ENCODE peak calls at places on chromosome 22, in six cellular contexts. Y, T, P, A, V and H are unnamed samples.

GRCh38 chr22:22748297-22748743 is 103.9 kb downstream of the GGTLC2 start:
- DNase-seq in A (no peak), Y (peak), P (peak), V (peak), T (no peak), H (peak)

GRCh38 chr22:31343235-31344191 is 2.6 kb downstream of the PATZ1 start:
- DNase-seq in V (no peak), P (peak), Y (peak), T (peak), A (peak), H (no peak)

GRCh38 chr22:31122532-31123291 is at the start of gene INPP5J:
- DNase-seq in T (peak), P (peak), V (no peak), Y (peak), A (peak), H (no peak)

GRCh38 chr22:19986410-19987341 is 29.9 kb downstream of the ARVCF start:
- DNase-seq in P (peak), Y (peak), V (peak), A (peak), T (peak), H (peak)

GRCh38 chr22:40653361-40653760 is 16.8 kb upstream of the MRTFA start:
- DNase-seq in T (no peak), A (no peak), P (no peak), V (no peak), Y (no peak), H (no peak)

GRCh38 chr22:28951969-28952521 is 68.7 kb downstream of the ZNRF3 start:
- DNase-seq in P (peak), V (no peak), T (no peak), Y (no peak), A (no peak), H (no peak)

GRCh38 chr22:30474683-30475424 is 3.0 kb upstream of the SEC14L3 start:
- DNase-seq in T (no peak), V (no peak), Y (no peak), A (no peak), P (peak), H (no peak)

GRCh38 chr22:42692239-42693054 is 28.2 kb downstream of the A4GALT start:
- DNase-seq in A (no peak), V (no peak), Y (no peak), P (peak), T (no peak), H (no peak)

GRCh38 chr22:33746501-33746928 is 173.8 kb downstream of the LARGE1 start:
- DNase-seq in Y (no peak), P (no peak), A (peak), T (no peak), V (no peak), H (no peak)

GRCh38 chr22:29157759-29158535 is 47.7 kb upstream of the EMID1 start:
- DNase-seq in A (peak), P (peak), Y (no peak), V (no peak), T (no peak), H (no peak)

GRCh38 chr22:46366801-46367706 is 31.5 kb downstream of the TRMU start:
- DNase-seq in A (no peak), T (no peak), V (no peak), Y (no peak), P (no peak), H (peak)

GRCh38 chr22:17077255-17077654 is 7.5 kb upstream of the IL17RA start:
- DNase-seq in P (no peak), T (no peak), Y (no peak), V (peak), A (no peak), H (no peak)

GRCh38 chr22:27554106-27554814 is 247.3 kb downstream of the MN1 start:
- DNase-seq in V (no peak), T (no peak), A (no peak), Y (no peak), P (no peak), H (no peak)

GRCh38 chr22:46397514-46397913 is 62.0 kb downstream of the TRMU start:
- DNase-seq in A (no peak), Y (no peak), P (no peak), T (no peak), V (no peak), H (no peak)

GRCh38 chr22:41247703-41248102 is 7.0 kb upstream of the CHADL start:
- DNase-seq in P (no peak), T (peak), V (no peak), A (no peak), Y (peak), H (no peak)

GRCh38 chr22:39920134-39920743 is 19.4 kb downstream of the GRAP2 start:
- DNase-seq in T (no peak), Y (no peak), A (no peak), P (no peak), V (no peak), H (no peak)

GRCh38 chr22:26322179-26322905 is 106.7 kb upstream of the ASPHD2 start:
- DNase-seq in T (no peak), A (no peak), Y (no peak), V (peak), P (no peak), H (no peak)
- H3K27ac ChIP-seq in T (peak), A (no peak), Y (peak), V (no peak), P (no peak), H (no peak)

GRCh38 chr22:25939384-25939783 is 197.4 kb downstream of the MYO18B start:
- DNase-seq in Y (no peak), P (no peak), A (no peak), V (no peak), T (no peak), H (no peak)

GRCh38 chr22:25942126-25942988 is 200.4 kb downstream of the MYO18B start:
- DNase-seq in V (no peak), T (no peak), A (no peak), Y (peak), P (no peak), H (no peak)

GRCh38 chr22:25942989-25943411 is 201.0 kb downstream of the MYO18B start:
- DNase-seq in V (no peak), T (peak), Y (peak), P (no peak), A (no peak), H (no peak)

GRCh38 chr22:25941365-25941960 is 199.5 kb downstream of the MYO18B start:
- DNase-seq in Y (no peak), P (no peak), A (no peak), V (no peak), T (no peak), H (no peak)

DNA sequence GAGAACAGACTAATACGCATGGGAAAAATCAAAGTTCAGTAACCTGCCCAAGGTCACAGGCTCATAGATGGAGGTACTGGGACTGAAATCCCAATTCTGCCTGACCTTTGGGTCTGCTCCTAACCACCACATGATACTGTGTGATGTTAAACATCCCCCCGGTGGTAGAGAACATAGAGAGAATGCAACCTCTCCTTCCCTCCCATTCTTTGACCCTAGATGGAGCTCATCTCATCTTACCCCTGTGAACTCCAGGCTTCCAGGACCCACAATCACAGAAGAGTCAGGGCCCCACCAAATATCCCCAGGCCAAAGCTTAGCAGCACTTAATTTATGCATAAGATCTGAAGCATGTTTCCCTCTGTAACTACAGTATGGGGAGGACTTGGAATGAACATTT is 198.5 kb downstream of the MYO18B start:
- DNase-seq in Y (no peak), A (no peak), P (no peak), T (no peak), V (no peak), H (no peak)
- TF ChIP-seq CTCF in Y (no peak), A (no peak), P (no peak), T (no peak), V (no peak), H (no peak)

GRCh38 chr22:43955040-43955882 is at the start of gene SAMM50:
- DNase-seq in A (peak), Y (peak), T (peak), P (peak), V (peak), H (peak)

GRCh38 chr22:43956805-43957463 is 1.7 kb downstream of the SAMM50 start:
- DNase-seq in Y (peak), A (peak), V (no peak), T (no peak), P (peak), H (no peak)

GRCh38 chr22:43957871-43958270 is 2.6 kb downstream of the SAMM50 start:
- DNase-seq in T (no peak), A (peak), V (no peak), Y (peak), P (no peak), H (no peak)

GRCh38 chr22:43955883-43956286 is 643 bp downstream of the SAMM50 start:
- DNase-seq in Y (no peak), P (peak), A (no peak), V (no peak), T (no peak), H (no peak)

GRCh38 chr22:43956383-43956782 is 1.1 kb downstream of the SAMM50 start:
- DNase-seq in P (no peak), Y (no peak), A (no peak), T (no peak), V (no peak), H (no peak)
- H3K27ac ChIP-seq in P (peak), Y (peak), A (no peak), T (peak), V (no peak), H (no peak)

GRCh38 chr22:49977578-49977977 is 17.0 kb downstream of the PIM3 start:
- DNase-seq in A (peak), P (no peak), V (no peak), Y (no peak), T (no peak), H (no peak)

GRCh38 chr22:49986325-49986724 is 25.8 kb downstream of the PIM3 start:
- DNase-seq in P (no peak), V (no peak), T (no peak), Y (no peak), A (no peak), H (no peak)

GRCh38 chr22:49979587-49980264 is 19.2 kb downstream of the PIM3 start:
- DNase-seq in P (peak), V (no peak), Y (no peak), T (no peak), A (peak), H (no peak)

GRCh38 chr22:49983148-49984042 is 22.8 kb downstream of the PIM3 start:
- DNase-seq in V (no peak), Y (no peak), T (no peak), P (peak), A (peak), H (peak)
- TF ChIP-seq CTCF in V (peak), Y (peak), T (peak), P (peak), A (peak), H (peak)

GRCh38 chr22:45008853-45009751 is 703 bp downstream of the PHF21B start:
- DNase-seq in Y (no peak), A (no peak), P (peak), V (no peak), T (no peak), H (no peak)
- H3K27ac ChIP-seq in Y (no peak), A (no peak), P (peak), V (no peak), T (no peak), H (no peak)